ENCODE peak calls at places on chromosomes 11 and 22, in six cellular contexts. M, H, L, E, J and R are unnamed samples. For H3K4me1, the result is how much of the 10 kb centered on the place peaks cover.

GRCh38 chr22:47042861-47043496 is 280.5 kb downstream of the TBC1D22A start:
- DNase-seq in M (no peak), H (no peak), L (no peak), E (no peak), J (no peak), R (no peak)

GRCh38 chr22:40473703-40474102 is 103.3 kb downstream of the SGSM3 start:
- DNase-seq in M (no peak), H (no peak), L (no peak), E (no peak), J (no peak), R (no peak)

GRCh38 chr11:108803781-108804180 is 138.9 kb downstream of the DDX10 start:
- DNase-seq in M (peak), H (no peak), L (no peak), E (no peak), J (no peak), R (no peak)

GRCh38 chr11:76077575-76078150 is 128.6 kb downstream of the WNT11 start:
- DNase-seq in M (no peak), H (no peak), L (no peak), E (no peak), J (no peak), R (no peak)

GRCh38 chr22:28773461-28773867 is 969 bp downstream of the CCDC117 start:
- DNase-seq in M (peak), H (no peak), L (no peak), E (no peak), J (peak), R (peak)

GRCh38 chr11:9601041-9601875 is 27.8 kb downstream of the WEE1 start:
- DNase-seq in M (peak), H (no peak), L (no peak), E (no peak), J (peak), R (peak)

GRCh38 chr22:40603088-40603605 is 33.4 kb downstream of the MRTFA start:
- DNase-seq in M (peak), H (peak), L (no peak), E (no peak), J (peak), R (peak)

GRCh38 chr11:65329944-65330403 is 3.7 kb upstream of the DPF2 start:
- DNase-seq in M (peak), H (peak), L (peak), E (peak), J (peak), R (peak)

GRCh38 chr11:62909107-62909894 is 11.9 kb downstream of the CHRM1 start:
- DNase-seq in M (peak), H (peak), L (peak), E (peak), J (peak), R (peak)

GRCh38 chr11:128289048-128289447 is 298.3 kb downstream of the ETS1 start:
- DNase-seq in M (no peak), H (no peak), L (no peak), E (no peak), J (no peak), R (no peak)

GRCh38 chr11:124661553-124661952 is 12.0 kb downstream of the SIAE start:
- DNase-seq in M (no peak), H (no peak), L (no peak), E (no peak), J (no peak), R (no peak)

GRCh38 chr11:119933164-119933563 is 204.2 kb upstream of the NECTIN1 start:
- DNase-seq in M (no peak), H (no peak), L (no peak), E (no peak), J (no peak), R (no peak)

GRCh38 chr11:31651822-31652221 is 142.3 kb downstream of the ELP4 start:
- DNase-seq in M (no peak), H (no peak), L (no peak), E (no peak), J (no peak), R (no peak)

GRCh38 chr22:24421428-24421931 is 5.9 kb upstream of the ADORA2A start:
- DNase-seq in M (no peak), H (peak), L (peak), E (peak), J (no peak), R (no peak)

GRCh38 chr11:18192988-18193387 is 20.4 kb downstream of the MRGPRX4 start:
- DNase-seq in M (no peak), H (peak), L (no peak), E (peak), J (no peak), R (peak)

GRCh38 chr11:119772581-119772980 is 43.6 kb upstream of the NECTIN1 start:
- DNase-seq in M (no peak), H (no peak), L (no peak), E (no peak), J (no peak), R (no peak)

GRCh38 chr11:119347242-119347641 is 737 bp upstream of the MFRP start:
- DNase-seq in M (peak), H (no peak), L (no peak), E (no peak), J (no peak), R (no peak)

GRCh38 chr22:31118046-31118820 is 4.5 kb upstream of the INPP5J start:
- DNase-seq in M (no peak), H (no peak), L (no peak), E (no peak), J (no peak), R (no peak)

GRCh38 chr11:91406009-91406408 is 818.6 kb upstream of the FAT3 start:
- DNase-seq in M (no peak), H (no peak), L (no peak), E (no peak), J (no peak), R (no peak)
- TF ChIP-seq EZH2 in M (no peak), H (no peak), L (no peak), E (no peak), J (no peak), R (no peak)

GRCh38 chr11:67463680-67464410 is 5.2 kb downstream of the TMEM134 start:
- DNase-seq in M (peak), H (peak), L (peak), E (no peak), J (no peak), R (peak)

GRCh38 chr11:67466367-67466766 is 2.7 kb downstream of the TMEM134 start:
- DNase-seq in M (no peak), H (no peak), L (no peak), E (no peak), J (no peak), R (no peak)

GRCh38 chr11:67465190-67465522 is 3.9 kb downstream of the TMEM134 start:
- DNase-seq in M (no peak), H (peak), L (no peak), E (no peak), J (no peak), R (no peak)

GRCh38 chr11:67463186-67463585 is 5.9 kb downstream of the TMEM134 start:
- DNase-seq in M (no peak), H (no peak), L (peak), E (no peak), J (no peak), R (no peak)

GRCh38 chr11:67464411-67465189 is 4.5 kb downstream of the TMEM134 start:
- DNase-seq in M (peak), H (peak), L (peak), E (peak), J (peak), R (peak)
- H3K4me1 ChIP-seq in M (under half), H (under half), L (under half), E (under half), J (under half), R (under half)

GRCh38 chr11:11979487-11980117 is 28.8 kb downstream of the DKK3 start:
- DNase-seq in M (peak), H (peak), L (no peak), E (no peak), J (peak), R (no peak)
- TF ChIP-seq EZH2 in M (no peak), H (no peak), L (no peak), E (no peak), J (no peak), R (no peak)

GRCh38 chr22:20315337-20316216 is 4.3 kb downstream of the DGCR6L start:
- DNase-seq in M (no peak), H (no peak), L (no peak), E (peak), J (no peak), R (no peak)

GRCh38 chr22:20319745-20320658 is at the start of gene DGCR6L:
- DNase-seq in M (peak), H (peak), L (peak), E (peak), J (peak), R (peak)

GRCh38 chr22:20319041-20319744 is 667 bp downstream of the DGCR6L start:
- DNase-seq in M (peak), H (no peak), L (peak), E (peak), J (no peak), R (peak)

GRCh38 chr22:20316217-20316843 is 3.5 kb downstream of the DGCR6L start:
- DNase-seq in M (no peak), H (no peak), L (no peak), E (peak), J (no peak), R (no peak)

DNA sequence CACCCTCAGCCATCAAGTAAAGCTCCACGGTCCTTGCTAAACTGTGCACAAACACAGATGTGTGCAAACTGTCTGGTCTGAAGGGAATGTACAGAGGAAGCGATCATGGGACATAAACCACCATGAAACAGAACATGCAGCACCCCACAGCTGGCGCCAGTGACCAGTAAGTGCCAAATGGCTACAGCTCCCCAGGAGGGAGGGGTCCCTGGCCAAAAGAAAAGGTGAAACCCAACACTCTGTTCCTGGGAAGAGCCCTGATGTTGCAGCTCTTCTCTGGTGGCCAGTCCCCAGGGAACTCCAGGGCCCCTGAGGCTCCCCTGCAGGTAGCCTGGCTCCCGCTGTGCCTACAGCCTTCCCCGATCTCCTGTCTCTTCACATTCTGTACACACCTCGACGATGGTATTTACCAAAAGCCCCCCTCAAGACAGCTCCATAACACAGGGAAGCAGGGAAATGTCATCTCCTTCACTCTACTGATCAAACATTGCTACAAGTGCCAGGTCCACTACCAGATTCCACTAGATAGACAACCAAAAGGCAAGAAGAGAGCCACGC is 2.9 kb downstream of the DGCR6L start:
- DNase-seq in M (no peak), H (no peak), L (no peak), E (peak), J (no peak), R (no peak)
- H3K4me1 ChIP-seq in M (under half), H (under half), L (under half), E (under half), J (under half), R (under half)

DNA sequence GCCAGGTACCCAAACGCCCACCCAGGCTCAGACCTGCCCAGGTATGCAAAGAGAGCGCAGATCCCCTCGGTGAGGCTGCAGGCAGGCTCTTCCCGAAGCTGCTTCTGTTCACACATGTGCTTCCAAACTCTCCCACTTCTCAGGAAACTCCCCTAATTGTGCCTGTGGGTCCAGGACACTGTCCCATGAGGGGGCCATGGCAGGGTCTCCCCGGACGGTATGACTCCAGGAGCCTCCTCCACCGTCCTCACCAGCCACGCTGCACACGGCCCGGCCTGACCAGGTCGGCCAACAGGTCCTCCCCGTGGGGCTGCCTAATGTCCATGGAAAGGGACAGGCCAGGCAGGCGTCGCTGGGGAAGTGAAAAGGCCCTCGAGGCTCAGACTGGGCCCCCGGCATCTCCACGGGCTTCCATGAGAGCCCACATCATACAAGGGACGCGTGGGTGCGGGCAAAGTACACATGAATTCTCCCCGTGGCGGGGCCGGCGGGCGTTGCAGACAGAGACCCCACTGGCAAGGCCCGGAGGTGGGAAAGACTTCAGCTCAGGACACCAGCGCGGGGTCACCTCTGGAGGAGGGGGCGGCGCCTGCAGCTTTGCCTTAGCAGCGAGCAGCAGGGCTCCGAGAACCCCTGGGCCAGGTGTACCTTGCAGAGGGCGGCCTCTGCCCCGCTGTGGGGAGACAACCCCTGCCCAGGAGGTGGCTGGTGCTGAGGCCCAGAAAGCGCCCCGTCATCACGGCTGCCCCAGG is 526.1 kb downstream of the BRD1 start:
- DNase-seq in M (no peak), H (no peak), L (no peak), E (no peak), J (no peak), R (no peak)
- TF ChIP-seq EZH2 in M (no peak), H (no peak), L (no peak), E (no peak), J (no peak), R (no peak)

DNA sequence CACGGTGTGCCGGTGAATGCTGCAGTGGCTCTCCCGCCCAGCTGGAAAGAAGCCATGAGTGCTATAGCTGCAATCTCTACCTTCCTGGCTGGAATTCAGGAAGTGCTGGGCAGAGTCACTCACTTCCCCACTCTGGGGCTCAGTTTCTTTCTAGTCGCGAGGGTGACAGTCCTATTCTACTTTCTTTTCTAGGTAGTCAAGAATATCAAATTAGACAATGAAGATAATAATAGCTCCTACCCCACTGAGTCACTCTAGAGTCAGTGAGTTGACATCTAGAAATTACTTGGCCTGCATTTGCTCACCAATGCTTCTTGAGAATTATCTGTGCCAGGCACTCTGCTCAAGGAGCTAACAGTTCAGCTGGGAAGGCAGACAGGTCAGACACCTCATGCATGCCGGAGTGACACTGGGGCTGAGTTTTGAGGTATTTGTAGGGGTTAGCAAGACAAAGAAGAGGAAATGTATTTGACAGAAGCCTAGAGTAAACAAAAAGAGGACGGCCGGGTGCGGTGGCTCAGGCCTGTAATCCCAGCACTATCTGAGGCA is 3.2 kb downstream of the CENPM start:
- DNase-seq in M (peak), H (peak), L (no peak), E (no peak), J (no peak), R (no peak)
- H3K4me1 ChIP-seq in M (under half), H (under half), L (under half), E (under half), J (under half), R (under half)

DNA sequence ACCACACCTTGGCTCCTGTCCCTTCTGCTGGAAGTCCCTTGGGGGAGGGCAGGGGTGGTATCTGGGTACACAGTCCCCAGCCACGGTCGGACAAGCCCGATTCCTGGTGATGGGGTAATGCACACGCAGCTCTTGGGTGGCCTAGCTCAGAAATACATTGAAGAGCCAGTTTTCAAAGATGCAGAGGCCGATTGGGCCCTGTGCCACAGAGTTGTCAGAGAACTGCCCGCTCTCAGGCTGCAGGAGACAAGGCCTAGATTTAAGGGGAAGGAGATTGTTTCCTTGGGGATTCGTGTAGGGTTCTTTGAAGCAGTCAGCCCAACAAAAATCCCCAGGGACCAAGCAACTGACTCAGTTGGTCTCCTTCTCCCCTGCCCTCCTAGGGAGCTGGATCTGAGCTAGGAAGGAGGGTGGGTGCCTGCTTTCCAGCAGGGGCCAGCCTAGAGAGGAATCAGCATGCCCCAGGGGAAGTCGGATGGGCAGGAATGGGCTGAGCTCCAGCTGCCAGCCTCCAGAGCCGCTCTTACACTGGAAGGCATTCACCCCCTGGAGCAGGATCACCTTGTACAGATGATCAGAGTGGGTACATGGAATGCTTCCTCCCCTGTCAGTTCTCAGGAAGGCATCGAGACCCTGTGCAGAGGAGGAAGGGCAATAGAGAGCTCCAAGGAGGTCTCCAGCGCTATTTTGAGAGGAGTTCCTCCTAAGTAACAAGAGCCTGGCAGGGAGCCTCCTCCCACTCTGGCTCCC is 3.3 kb upstream of the SCN4B start:
- DNase-seq in M (no peak), H (no peak), L (no peak), E (no peak), J (no peak), R (no peak)
- TF ChIP-seq EZH2 in M (no peak), H (no peak), L (no peak), E (no peak), J (no peak), R (no peak)

GRCh38 chr11:12162652-12163051 is 52.3 kb downstream of the MICAL2 start:
- DNase-seq in M (no peak), H (no peak), L (no peak), E (no peak), J (no peak), R (no peak)

GRCh38 chr11:12161603-12162350 is 51.4 kb downstream of the MICAL2 start:
- DNase-seq in M (no peak), H (no peak), L (no peak), E (no peak), J (no peak), R (no peak)

GRCh38 chr11:12164061-12165014 is 53.9 kb downstream of the MICAL2 start:
- DNase-seq in M (peak), H (peak), L (no peak), E (no peak), J (peak), R (peak)

GRCh38 chr11:12165237-12165875 is 55.0 kb downstream of the MICAL2 start:
- DNase-seq in M (no peak), H (peak), L (no peak), E (no peak), J (no peak), R (peak)

DNA sequence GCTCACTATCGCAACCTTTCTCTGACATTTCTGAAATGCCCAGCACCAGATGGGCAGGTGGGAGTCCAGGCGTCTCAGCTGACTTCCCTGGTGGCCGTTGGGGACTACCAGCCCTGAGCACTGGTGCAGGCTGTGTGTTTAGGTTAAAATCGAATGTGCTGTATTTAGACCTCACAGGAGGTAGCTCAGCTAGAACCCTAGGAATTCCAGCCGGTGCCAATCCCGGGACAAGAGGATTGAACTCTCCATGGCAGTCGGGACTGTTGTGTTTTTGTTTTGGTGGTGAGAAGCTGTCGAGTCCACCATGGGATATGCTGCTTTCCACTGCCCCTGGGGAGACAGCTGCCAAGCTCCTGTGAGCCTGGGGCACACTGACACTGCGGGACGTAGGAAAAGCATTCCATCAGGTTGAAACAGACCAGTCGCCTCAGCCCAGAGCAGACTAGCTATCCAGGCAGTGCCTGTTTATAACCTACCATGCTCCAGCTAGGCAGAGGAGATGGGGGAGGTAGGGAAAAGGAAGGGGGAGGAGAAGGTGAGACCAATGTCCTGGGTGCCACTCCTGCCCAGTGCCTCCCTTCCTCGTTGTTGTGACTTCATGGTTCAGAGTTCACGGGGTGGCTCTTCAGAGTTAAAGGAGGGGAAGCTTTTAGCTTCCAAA is 52.9 kb downstream of the MICAL2 start:
- DNase-seq in M (peak), H (peak), L (no peak), E (no peak), J (peak), R (peak)
- H3K4me1 ChIP-seq in M (half or more), H (half or more), L (half or more), E (under half), J (half or more), R (half or more)